ENCODE peak calls at places on chromosomes 4 and X, in four cellular contexts. F is H9, L is suprapubic skin, M is astrocyte. T is an unnamed sample.

GRCh38 chrX:132532955-132533354 is 44.1 kb upstream of the MBNL3 start:
- DNase-seq in F (no peak), L (no peak), M (peak; percentile 4), T (no peak)

GRCh38 chr4:55524844-55525571 is 21.7 kb downstream of the CLOCK start:
- DNase-seq in L (no peak), F (no peak), M (peak; percentile 27), T (peak; percentile 54)

GRCh38 chr4:152684587-152684986 is 4.8 kb upstream of the TMEM154 start:
- DNase-seq in L (no peak), M (no peak), F (no peak), T (no peak)

GRCh38 chr4:26238782-26239647 is 81.8 kb upstream of the RBPJ start:
- DNase-seq in L (no peak), M (peak; percentile 59), F (no peak), T (peak; percentile 37)

GRCh38 chr4:15753786-15754185 is 24.3 kb upstream of the CD38 start:
- DNase-seq in L (no peak), M (peak; percentile 17), F (no peak), T (no peak)

GRCh38 chr4:80465238-80465637 is 129.7 kb downstream of the CFAP299 start:
- DNase-seq in F (no peak), M (no peak), L (no peak), T (no peak)

GRCh38 chr4:705278-706082 is at the start of gene PCGF3:
- DNase-seq in F (peak; percentile 97), M (peak; percentile 81), L (peak; percentile 98), T (peak; percentile 57)

GRCh38 chrX:32871636-32872035 is 339.7 kb downstream of the DMD start:
- DNase-seq in M (no peak), L (no peak), F (no peak), T (peak; percentile 61)

GRCh38 chr4:20684852-20685763 is 15.2 kb upstream of the PACRGL start:
- DNase-seq in L (no peak), M (no peak), F (no peak), T (no peak)

GRCh38 chrX:41142130-41142529 is 56.9 kb downstream of the USP9X start:
- DNase-seq in F (no peak), M (no peak), L (no peak), T (no peak)

GRCh38 chr4:153880983-153881382 is 92.1 kb upstream of the SFRP2 start:
- DNase-seq in M (no peak), F (no peak), L (no peak), T (no peak)

GRCh38 chrX:63740382-63740781 is 44.6 kb downstream of the ARHGEF9 start:
- DNase-seq in F (no peak), L (no peak), M (no peak), T (no peak)

GRCh38 chr4:130395871-130396270 is 1299.9 kb downstream of the C4orf33 start:
- DNase-seq in F (no peak), L (no peak), M (peak; percentile 66), T (peak; percentile 66)

GRCh38 chrX:101263766-101264165 is 27.4 kb downstream of the TAF7L start:
- DNase-seq in M (no peak), F (no peak), L (no peak), T (no peak)

GRCh38 chr4:87073570-87074470 is 139.0 kb downstream of the AFF1 start:
- DNase-seq in L (no peak), F (no peak), M (peak; percentile 32), T (peak; percentile 67)

GRCh38 chrX:136304493-136304892 is 3.7 kb downstream of the ADGRG4 start:
- DNase-seq in M (no peak), L (no peak), F (no peak), T (no peak)
- TF ChIP-seq CTCF in M (no peak), L (no peak), F (peak; percentile 33), T (peak; percentile 16)

GRCh38 chrX:84175943-84176342 is 12.1 kb downstream of the RPS6KA6 start:
- DNase-seq in L (no peak), M (no peak), F (no peak), T (no peak)
- H3K27ac ChIP-seq in L (no peak overlapping the region), M (no peak overlapping the region), F (no peak overlapping the region), T (no peak overlapping the region)

GRCh38 chrX:69063486-69063885 is 101.8 kb downstream of the PJA1 start:
- DNase-seq in L (peak; percentile 17), F (peak; percentile 8), M (no peak), T (no peak)

GRCh38 chrX:69066021-69066757 is 99.1 kb downstream of the PJA1 start:
- DNase-seq in L (peak; percentile 35), M (no peak), F (peak; percentile 8), T (no peak)

GRCh38 chrX:69062493-69062892 is 102.8 kb downstream of the PJA1 start:
- DNase-seq in L (peak; percentile 16), M (peak; percentile 20), F (peak; percentile 5), T (no peak)

GRCh38 chrX:69065451-69065850 is 99.8 kb downstream of the PJA1 start:
- DNase-seq in M (peak; percentile 45), F (peak; percentile 6), L (peak; percentile 34), T (peak; percentile 55)

GRCh38 chrX:69060631-69061408 is 104.4 kb downstream of the PJA1 start:
- DNase-seq in F (peak; percentile 51), M (peak; percentile 10), L (peak; percentile 34), T (peak; percentile 17)
- TF ChIP-seq CTCF in F (peak; percentile 48), M (peak; percentile 17), L (no peak), T (peak; percentile 53)

DNA sequence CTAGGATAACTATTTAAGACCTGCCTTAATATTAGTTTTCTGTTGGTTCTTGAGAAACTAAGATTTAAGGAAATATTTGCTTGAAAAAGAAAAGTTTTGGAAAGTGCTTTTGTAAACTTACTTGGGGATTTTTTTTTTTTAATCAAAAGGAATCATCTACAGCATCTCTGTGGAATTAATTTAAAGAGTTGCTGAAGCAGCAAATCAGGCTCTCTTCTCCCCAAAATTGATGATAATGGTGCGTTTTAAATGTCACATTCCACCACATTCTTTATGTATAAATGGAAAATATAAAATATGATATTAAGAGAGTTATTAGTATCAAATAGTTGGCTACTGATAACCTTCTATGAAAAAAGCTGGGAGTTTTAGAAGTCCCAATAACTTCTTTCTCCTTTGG is 4.2 kb downstream of the KLF3 start:
- DNase-seq in M (no peak), F (no peak), L (no peak), T (no peak)
- H3K27ac ChIP-seq in M (peak overlapping the region; percentile 96), F (no peak overlapping the region), L (peak overlapping the region; percentile 100), T (peak overlapping the region; percentile 84)